ENCODE peak calls at places on chromosome 20, in eight cellular contexts. One of them, this sample, is unnamed.
A peak's percentile ranks its signal among the peaks of the same experiment; 100 is the strongest.

GRCh38 chr20:25310921-25311728 is 63.2 kb downstream of the PYGB start:
- DNase-seq in neuronal stem cell: no peak
- DNase-seq in HL-60: no peak
- DNase-seq in CD4-positive, CD25-positive, alpha-beta regulatory T cell: no peak
- DNase-seq in AG04450: peak; percentile 58
- DNase-seq in lung: no peak
- DNase-seq in thoracic aorta: no peak
- DNase-seq in CD8-positive, alpha-beta memory T cell: no peak
- DNase-seq in this sample: peak; percentile 63

GRCh38 chr20:25000268-25000801 is 7.8 kb upstream of the APMAP start:
- DNase-seq in CD4-positive, CD25-positive, alpha-beta regulatory T cell: no peak
- DNase-seq in thoracic aorta: no peak
- DNase-seq in neuronal stem cell: no peak
- DNase-seq in AG04450: no peak
- DNase-seq in CD8-positive, alpha-beta memory T cell: no peak
- DNase-seq in lung: peak; percentile 78
- DNase-seq in HL-60: no peak
- DNase-seq in this sample: no peak

GRCh38 chr20:62364911-62365736 is 2.0 kb downstream of the LAMA5 start:
- DNase-seq in lung: peak; percentile 70
- DNase-seq in CD4-positive, CD25-positive, alpha-beta regulatory T cell: no peak
- DNase-seq in CD8-positive, alpha-beta memory T cell: no peak
- DNase-seq in AG04450: no peak
- DNase-seq in thoracic aorta: peak; percentile 66
- DNase-seq in HL-60: no peak
- DNase-seq in neuronal stem cell: no peak
- DNase-seq in this sample: peak; percentile 72

GRCh38 chr20:54123587-54124180 is 50.1 kb downstream of the CYP24A1 start:
- DNase-seq in CD4-positive, CD25-positive, alpha-beta regulatory T cell: no peak
- DNase-seq in AG04450: no peak
- DNase-seq in HL-60: no peak
- DNase-seq in CD8-positive, alpha-beta memory T cell: no peak
- DNase-seq in neuronal stem cell: no peak
- DNase-seq in thoracic aorta: no peak
- DNase-seq in lung: peak; percentile 83
- DNase-seq in this sample: no peak

GRCh38 chr20:5920581-5920980 is 29.8 kb downstream of the TRMT6 start:
- DNase-seq in thoracic aorta: no peak
- DNase-seq in HL-60: no peak
- DNase-seq in CD4-positive, CD25-positive, alpha-beta regulatory T cell: no peak
- DNase-seq in CD8-positive, alpha-beta memory T cell: no peak
- DNase-seq in lung: no peak
- DNase-seq in neuronal stem cell: no peak
- DNase-seq in AG04450: no peak
- DNase-seq in this sample: no peak

GRCh38 chr20:38961530-38962043 is 557 bp upstream of the DHX35 start:
- DNase-seq in lung: no peak
- DNase-seq in thoracic aorta: no peak
- DNase-seq in AG04450: no peak
- DNase-seq in CD8-positive, alpha-beta memory T cell: no peak
- DNase-seq in neuronal stem cell: no peak
- DNase-seq in CD4-positive, CD25-positive, alpha-beta regulatory T cell: no peak
- DNase-seq in HL-60: peak; percentile 25
- DNase-seq in this sample: no peak

GRCh38 chr20:36712775-36713174 is 33.1 kb downstream of the NDRG3 start:
- DNase-seq in CD8-positive, alpha-beta memory T cell: no peak
- DNase-seq in thoracic aorta: no peak
- DNase-seq in neuronal stem cell: no peak
- DNase-seq in CD4-positive, CD25-positive, alpha-beta regulatory T cell: no peak
- DNase-seq in HL-60: no peak
- DNase-seq in AG04450: no peak
- DNase-seq in lung: no peak
- DNase-seq in this sample: no peak

GRCh38 chr20:8144282-8145245 is 12.5 kb downstream of the PLCB1 start:
- DNase-seq in HL-60: peak; percentile 50
- DNase-seq in neuronal stem cell: no peak
- DNase-seq in thoracic aorta: no peak
- DNase-seq in lung: no peak
- DNase-seq in CD4-positive, CD25-positive, alpha-beta regulatory T cell: no peak
- DNase-seq in CD8-positive, alpha-beta memory T cell: peak; percentile 21
- DNase-seq in AG04450: peak; percentile 44
- DNase-seq in this sample: no peak

GRCh38 chr20:1943267-1944002 is 48.2 kb downstream of the SIRPA start:
- DNase-seq in CD8-positive, alpha-beta memory T cell: no peak
- DNase-seq in AG04450: no peak
- DNase-seq in neuronal stem cell: no peak
- DNase-seq in HL-60: no peak
- DNase-seq in lung: no peak
- DNase-seq in thoracic aorta: no peak
- DNase-seq in CD4-positive, CD25-positive, alpha-beta regulatory T cell: no peak
- DNase-seq in this sample: peak; percentile 83

GRCh38 chr20:2357114-2357513 is 23.6 kb upstream of the TGM6 start:
- DNase-seq in lung: no peak
- DNase-seq in thoracic aorta: no peak
- DNase-seq in AG04450: no peak
- DNase-seq in HL-60: no peak
- DNase-seq in CD8-positive, alpha-beta memory T cell: no peak
- DNase-seq in neuronal stem cell: no peak
- DNase-seq in CD4-positive, CD25-positive, alpha-beta regulatory T cell: no peak
- DNase-seq in this sample: no peak

GRCh38 chr20:63858393-63859165 is 2.7 kb upstream of the ABHD16B start:
- DNase-seq in lung: no peak
- DNase-seq in thoracic aorta: no peak
- DNase-seq in HL-60: no peak
- DNase-seq in CD8-positive, alpha-beta memory T cell: no peak
- DNase-seq in AG04450: peak; percentile 33
- DNase-seq in CD4-positive, CD25-positive, alpha-beta regulatory T cell: no peak
- DNase-seq in neuronal stem cell: peak; percentile 51
- DNase-seq in this sample: no peak

GRCh38 chr20:62819494-62820174 is 2.8 kb downstream of the COL9A3 start:
- DNase-seq in thoracic aorta: no peak
- DNase-seq in CD4-positive, CD25-positive, alpha-beta regulatory T cell: no peak
- DNase-seq in neuronal stem cell: no peak
- DNase-seq in CD8-positive, alpha-beta memory T cell: no peak
- DNase-seq in HL-60: no peak
- DNase-seq in lung: no peak
- DNase-seq in AG04450: no peak
- DNase-seq in this sample: no peak

GRCh38 chr20:48455606-48456360 is 372.0 kb downstream of the PREX1 start:
- DNase-seq in neuronal stem cell: no peak
- DNase-seq in CD4-positive, CD25-positive, alpha-beta regulatory T cell: no peak
- DNase-seq in HL-60: no peak
- DNase-seq in thoracic aorta: no peak
- DNase-seq in AG04450: no peak
- DNase-seq in CD8-positive, alpha-beta memory T cell: no peak
- DNase-seq in lung: no peak
- DNase-seq in this sample: no peak

GRCh38 chr20:19336601-19337000 is 124.2 kb downstream of the SLC24A3 start:
- DNase-seq in lung: no peak
- DNase-seq in HL-60: peak; percentile 42
- DNase-seq in thoracic aorta: no peak
- DNase-seq in CD4-positive, CD25-positive, alpha-beta regulatory T cell: no peak
- DNase-seq in neuronal stem cell: no peak
- DNase-seq in CD8-positive, alpha-beta memory T cell: no peak
- DNase-seq in AG04450: no peak
- DNase-seq in this sample: no peak

GRCh38 chr20:34922654-34923381 is 32.8 kb downstream of the GSS start:
- DNase-seq in AG04450: peak; percentile 62
- DNase-seq in lung: peak; percentile 57
- DNase-seq in HL-60: no peak
- DNase-seq in thoracic aorta: peak; percentile 11
- DNase-seq in CD8-positive, alpha-beta memory T cell: no peak
- DNase-seq in neuronal stem cell: no peak
- DNase-seq in CD4-positive, CD25-positive, alpha-beta regulatory T cell: no peak
- DNase-seq in this sample: no peak

GRCh38 chr20:51013577-51014330 is 9.2 kb downstream of the KCNG1 start:
- DNase-seq in CD4-positive, CD25-positive, alpha-beta regulatory T cell: no peak
- DNase-seq in HL-60: no peak
- DNase-seq in lung: no peak
- DNase-seq in neuronal stem cell: no peak
- DNase-seq in CD8-positive, alpha-beta memory T cell: no peak
- DNase-seq in thoracic aorta: no peak
- DNase-seq in AG04450: no peak
- DNase-seq in this sample: no peak

GRCh38 chr20:51014797-51015722 is 7.8 kb downstream of the KCNG1 start:
- DNase-seq in neuronal stem cell: peak; percentile 70
- DNase-seq in CD4-positive, CD25-positive, alpha-beta regulatory T cell: no peak
- DNase-seq in HL-60: peak; percentile 15
- DNase-seq in CD8-positive, alpha-beta memory T cell: no peak
- DNase-seq in thoracic aorta: no peak
- DNase-seq in AG04450: no peak
- DNase-seq in lung: no peak
- DNase-seq in this sample: no peak

GRCh38 chr20:51019598-51020592 is 3.0 kb downstream of the KCNG1 start:
- DNase-seq in lung: no peak
- DNase-seq in AG04450: no peak
- DNase-seq in neuronal stem cell: no peak
- DNase-seq in HL-60: no peak
- DNase-seq in thoracic aorta: no peak
- DNase-seq in CD8-positive, alpha-beta memory T cell: no peak
- DNase-seq in CD4-positive, CD25-positive, alpha-beta regulatory T cell: no peak
- DNase-seq in this sample: no peak

GRCh38 chr20:51017313-51017712 is 5.6 kb downstream of the KCNG1 start:
- DNase-seq in neuronal stem cell: no peak
- DNase-seq in CD4-positive, CD25-positive, alpha-beta regulatory T cell: no peak
- DNase-seq in lung: no peak
- DNase-seq in thoracic aorta: no peak
- DNase-seq in AG04450: no peak
- DNase-seq in CD8-positive, alpha-beta memory T cell: no peak
- DNase-seq in HL-60: no peak
- DNase-seq in this sample: no peak

DNA sequence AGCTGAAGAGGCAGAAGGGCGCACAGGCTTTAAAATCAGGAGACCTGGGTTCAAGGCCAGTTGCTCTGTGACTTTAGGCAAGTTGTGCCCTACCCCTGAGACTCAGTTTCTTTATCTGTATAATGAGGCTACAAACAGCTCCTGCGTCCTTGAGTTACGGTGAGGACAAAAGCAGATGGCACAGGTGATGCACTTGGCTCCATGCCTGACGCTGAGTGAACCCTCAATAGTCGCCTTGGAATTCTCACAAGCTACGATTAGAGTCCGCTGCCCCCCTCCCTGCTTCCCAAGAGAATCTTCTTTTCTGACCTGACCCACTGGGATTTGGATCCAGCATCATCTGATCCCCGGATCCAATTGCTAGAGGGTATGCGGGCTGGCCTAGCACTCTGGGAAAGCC is 6.4 kb downstream of the KCNG1 start:
- DNase-seq in HL-60: no peak
- DNase-seq in neuronal stem cell: no peak
- DNase-seq in CD4-positive, CD25-positive, alpha-beta regulatory T cell: no peak
- DNase-seq in lung: no peak
- DNase-seq in CD8-positive, alpha-beta memory T cell: no peak
- DNase-seq in AG04450: no peak
- DNase-seq in thoracic aorta: no peak
- DNase-seq in this sample: no peak
- H3K27me3 ChIP-seq in HL-60: peaks cover 15% of the 10 kb centered on the region
- H3K27me3 ChIP-seq in neuronal stem cell: no peaks in the 10 kb centered on the region
- H3K27me3 ChIP-seq in CD4-positive, CD25-positive, alpha-beta regulatory T cell: peaks cover 5% of the 10 kb centered on the region
- H3K27me3 ChIP-seq in lung: no peaks in the 10 kb centered on the region
- H3K27me3 ChIP-seq in CD8-positive, alpha-beta memory T cell: peaks cover 12% of the 10 kb centered on the region
- H3K27me3 ChIP-seq in AG04450: no peaks in the 10 kb centered on the region
- H3K27me3 ChIP-seq in thoracic aorta: no peaks in the 10 kb centered on the region
- H3K27me3 ChIP-seq in this sample: no peaks in the 10 kb centered on the region

GRCh38 chr20:58222446-58222845 is 6.0 kb downstream of the ANKRD60 start:
- DNase-seq in CD8-positive, alpha-beta memory T cell: no peak
- DNase-seq in lung: no peak
- DNase-seq in neuronal stem cell: no peak
- DNase-seq in CD4-positive, CD25-positive, alpha-beta regulatory T cell: no peak
- DNase-seq in HL-60: no peak
- DNase-seq in AG04450: no peak
- DNase-seq in thoracic aorta: no peak
- DNase-seq in this sample: no peak

GRCh38 chr20:58225490-58226200 is 2.8 kb downstream of the ANKRD60 start:
- DNase-seq in thoracic aorta: no peak
- DNase-seq in CD4-positive, CD25-positive, alpha-beta regulatory T cell: no peak
- DNase-seq in CD8-positive, alpha-beta memory T cell: no peak
- DNase-seq in neuronal stem cell: no peak
- DNase-seq in HL-60: no peak
- DNase-seq in AG04450: no peak
- DNase-seq in lung: no peak
- DNase-seq in this sample: no peak

GRCh38 chr20:58224097-58224496 is 4.4 kb downstream of the ANKRD60 start:
- DNase-seq in CD8-positive, alpha-beta memory T cell: no peak
- DNase-seq in CD4-positive, CD25-positive, alpha-beta regulatory T cell: no peak
- DNase-seq in lung: no peak
- DNase-seq in thoracic aorta: no peak
- DNase-seq in neuronal stem cell: no peak
- DNase-seq in HL-60: no peak
- DNase-seq in AG04450: no peak
- DNase-seq in this sample: no peak

GRCh38 chr20:58223358-58223941 is 5.0 kb downstream of the ANKRD60 start:
- DNase-seq in neuronal stem cell: no peak
- DNase-seq in lung: no peak
- DNase-seq in CD4-positive, CD25-positive, alpha-beta regulatory T cell: no peak
- DNase-seq in HL-60: no peak
- DNase-seq in AG04450: no peak
- DNase-seq in CD8-positive, alpha-beta memory T cell: no peak
- DNase-seq in thoracic aorta: no peak
- DNase-seq in this sample: no peak

DNA sequence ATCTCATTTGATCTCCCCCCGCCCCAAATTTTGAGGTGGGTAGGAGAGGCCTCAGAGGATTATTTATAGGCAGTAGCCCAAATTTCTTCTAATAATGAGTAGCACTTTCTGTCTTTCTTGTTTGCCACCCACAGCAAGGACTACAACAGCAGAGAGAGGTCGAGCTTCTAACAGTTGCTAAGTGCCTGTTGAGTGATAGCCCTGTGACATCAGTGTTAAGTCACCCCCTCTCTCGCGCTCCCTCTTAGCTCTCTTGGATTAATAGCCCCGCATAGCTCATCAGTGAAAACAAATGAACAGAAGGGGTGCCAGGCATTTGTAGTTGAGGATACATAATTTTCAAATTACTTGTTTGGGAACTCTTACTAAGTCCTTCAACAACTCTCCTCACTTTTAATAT is 3.5 kb downstream of the ANKRD60 start:
- DNase-seq in HL-60: no peak
- DNase-seq in CD4-positive, CD25-positive, alpha-beta regulatory T cell: no peak
- DNase-seq in thoracic aorta: no peak
- DNase-seq in lung: no peak
- DNase-seq in CD8-positive, alpha-beta memory T cell: no peak
- DNase-seq in AG04450: no peak
- DNase-seq in neuronal stem cell: no peak
- DNase-seq in this sample: no peak
- H3K27me3 ChIP-seq in HL-60: peaks cover 54% of the 10 kb centered on the region
- H3K27me3 ChIP-seq in CD4-positive, CD25-positive, alpha-beta regulatory T cell: peaks cover 27% of the 10 kb centered on the region
- H3K27me3 ChIP-seq in thoracic aorta: peaks cover 15% of the 10 kb centered on the region
- H3K27me3 ChIP-seq in lung: no peaks in the 10 kb centered on the region
- H3K27me3 ChIP-seq in CD8-positive, alpha-beta memory T cell: peaks cover 26% of the 10 kb centered on the region
- H3K27me3 ChIP-seq in AG04450: peaks cover 49% of the 10 kb centered on the region
- H3K27me3 ChIP-seq in neuronal stem cell: peaks cover 2% of the 10 kb centered on the region
- H3K27me3 ChIP-seq in this sample: no peaks in the 10 kb centered on the region

GRCh38 chr20:45308078-45308778 is at the start of gene MATN4:
- DNase-seq in lung: peak; percentile 67
- DNase-seq in neuronal stem cell: no peak
- DNase-seq in CD4-positive, CD25-positive, alpha-beta regulatory T cell: no peak
- DNase-seq in CD8-positive, alpha-beta memory T cell: no peak
- DNase-seq in AG04450: no peak
- DNase-seq in thoracic aorta: no peak
- DNase-seq in HL-60: no peak
- DNase-seq in this sample: no peak
- H3K27me3 ChIP-seq in lung: no peaks in the 10 kb centered on the region
- H3K27me3 ChIP-seq in neuronal stem cell: no peaks in the 10 kb centered on the region
- H3K27me3 ChIP-seq in CD4-positive, CD25-positive, alpha-beta regulatory T cell: no peaks in the 10 kb centered on the region
- H3K27me3 ChIP-seq in CD8-positive, alpha-beta memory T cell: no peaks in the 10 kb centered on the region
- H3K27me3 ChIP-seq in AG04450: peaks cover 37% of the 10 kb centered on the region
- H3K27me3 ChIP-seq in thoracic aorta: peaks cover 8% of the 10 kb centered on the region
- H3K27me3 ChIP-seq in HL-60: no peaks in the 10 kb centered on the region
- H3K27me3 ChIP-seq in this sample: peaks cover 6% of the 10 kb centered on the region

GRCh38 chr20:819680-820327 is 13.7 kb upstream of the FAM110A start:
- DNase-seq in lung: no peak
- DNase-seq in neuronal stem cell: no peak
- DNase-seq in AG04450: no peak
- DNase-seq in CD4-positive, CD25-positive, alpha-beta regulatory T cell: no peak
- DNase-seq in thoracic aorta: no peak
- DNase-seq in CD8-positive, alpha-beta memory T cell: no peak
- DNase-seq in HL-60: no peak
- DNase-seq in this sample: no peak
- H3K27me3 ChIP-seq in lung: no peaks in the 10 kb centered on the region
- H3K27me3 ChIP-seq in neuronal stem cell: no peaks in the 10 kb centered on the region
- H3K27me3 ChIP-seq in AG04450: no peaks in the 10 kb centered on the region
- H3K27me3 ChIP-seq in CD4-positive, CD25-positive, alpha-beta regulatory T cell: no peaks in the 10 kb centered on the region
- H3K27me3 ChIP-seq in thoracic aorta: no peaks in the 10 kb centered on the region
- H3K27me3 ChIP-seq in CD8-positive, alpha-beta memory T cell: no peaks in the 10 kb centered on the region
- H3K27me3 ChIP-seq in HL-60: no peaks in the 10 kb centered on the region
- H3K27me3 ChIP-seq in this sample: no peaks in the 10 kb centered on the region

This sample was measured in ascending aorta.